ENCODE peak calls at places on chromosome 5, in nine cellular contexts. One of them, this sample, is unnamed.

GRCh38 chr5:178388381-178389030 is 155.9 kb upstream of the PHYKPL start:
- DNase-seq in esophagus squamous epithelium: no peak
- DNase-seq in prostate gland: no peak
- DNase-seq in GM12891: no peak
- DNase-seq in transverse colon: peak
- DNase-seq in body of pancreas: peak
- DNase-seq in A549: no peak
- DNase-seq in IMR-90: peak
- DNase-seq in ovary: peak
- DNase-seq in this sample: no peak

GRCh38 chr5:159883522-159883950 is 32.7 kb upstream of the ADRA1B start:
- DNase-seq in ovary: no peak
- DNase-seq in esophagus squamous epithelium: no peak
- DNase-seq in body of pancreas: no peak
- DNase-seq in IMR-90: peak
- DNase-seq in prostate gland: no peak
- DNase-seq in transverse colon: no peak
- DNase-seq in A549: no peak
- DNase-seq in GM12891: no peak
- DNase-seq in this sample: no peak

GRCh38 chr5:131270809-131271208 is 7.0 kb downstream of the CDC42SE2 start:
- DNase-seq in transverse colon: no peak
- DNase-seq in prostate gland: no peak
- DNase-seq in IMR-90: peak
- DNase-seq in ovary: no peak
- DNase-seq in GM12891: no peak
- DNase-seq in A549: no peak
- DNase-seq in esophagus squamous epithelium: no peak
- DNase-seq in body of pancreas: no peak
- DNase-seq in this sample: no peak

GRCh38 chr5:59491944-59492343 is 401.6 kb downstream of the PDE4D start:
- DNase-seq in body of pancreas: no peak
- DNase-seq in transverse colon: no peak
- DNase-seq in A549: no peak
- DNase-seq in prostate gland: no peak
- DNase-seq in IMR-90: no peak
- DNase-seq in ovary: no peak
- DNase-seq in GM12891: no peak
- DNase-seq in esophagus squamous epithelium: no peak
- DNase-seq in this sample: no peak

GRCh38 chr5:105812356-105812755 is 1858.4 kb downstream of the EFNA5 start:
- DNase-seq in prostate gland: no peak
- DNase-seq in transverse colon: no peak
- DNase-seq in body of pancreas: no peak
- DNase-seq in IMR-90: peak
- DNase-seq in esophagus squamous epithelium: no peak
- DNase-seq in GM12891: no peak
- DNase-seq in ovary: no peak
- DNase-seq in A549: no peak
- DNase-seq in this sample: no peak

GRCh38 chr5:38022621-38023020 is 182.8 kb upstream of the GDNF start:
- DNase-seq in GM12891: no peak
- DNase-seq in IMR-90: no peak
- DNase-seq in esophagus squamous epithelium: no peak
- DNase-seq in transverse colon: no peak
- DNase-seq in ovary: no peak
- DNase-seq in A549: no peak
- DNase-seq in body of pancreas: no peak
- DNase-seq in prostate gland: no peak
- DNase-seq in this sample: no peak

GRCh38 chr5:40442346-40442745 is 237.4 kb upstream of the PTGER4 start:
- DNase-seq in esophagus squamous epithelium: no peak
- DNase-seq in body of pancreas: no peak
- DNase-seq in transverse colon: no peak
- DNase-seq in A549: no peak
- DNase-seq in ovary: no peak
- DNase-seq in prostate gland: no peak
- DNase-seq in GM12891: no peak
- DNase-seq in IMR-90: peak
- DNase-seq in this sample: no peak

GRCh38 chr5:74642543-74642863 is 2.0 kb upstream of the ENC1 start:
- DNase-seq in A549: no peak
- DNase-seq in esophagus squamous epithelium: no peak
- DNase-seq in ovary: no peak
- DNase-seq in body of pancreas: no peak
- DNase-seq in prostate gland: no peak
- DNase-seq in IMR-90: no peak
- DNase-seq in transverse colon: no peak
- DNase-seq in GM12891: no peak
- DNase-seq in this sample: no peak

GRCh38 chr5:144703776-144704175 is 533.1 kb downstream of the KCTD16 start:
- DNase-seq in IMR-90: no peak
- DNase-seq in body of pancreas: no peak
- DNase-seq in A549: no peak
- DNase-seq in ovary: no peak
- DNase-seq in transverse colon: no peak
- DNase-seq in esophagus squamous epithelium: no peak
- DNase-seq in GM12891: no peak
- DNase-seq in prostate gland: no peak
- DNase-seq in this sample: no peak

GRCh38 chr5:144691936-144692335 is 521.3 kb downstream of the KCTD16 start:
- DNase-seq in GM12891: no peak
- DNase-seq in ovary: no peak
- DNase-seq in A549: no peak
- DNase-seq in IMR-90: peak
- DNase-seq in esophagus squamous epithelium: no peak
- DNase-seq in transverse colon: no peak
- DNase-seq in prostate gland: no peak
- DNase-seq in body of pancreas: no peak
- DNase-seq in this sample: no peak

GRCh38 chr5:144698454-144698853 is 527.8 kb downstream of the KCTD16 start:
- DNase-seq in GM12891: no peak
- DNase-seq in body of pancreas: no peak
- DNase-seq in IMR-90: peak
- DNase-seq in transverse colon: no peak
- DNase-seq in A549: no peak
- DNase-seq in ovary: no peak
- DNase-seq in esophagus squamous epithelium: no peak
- DNase-seq in prostate gland: no peak
- DNase-seq in this sample: no peak

DNA sequence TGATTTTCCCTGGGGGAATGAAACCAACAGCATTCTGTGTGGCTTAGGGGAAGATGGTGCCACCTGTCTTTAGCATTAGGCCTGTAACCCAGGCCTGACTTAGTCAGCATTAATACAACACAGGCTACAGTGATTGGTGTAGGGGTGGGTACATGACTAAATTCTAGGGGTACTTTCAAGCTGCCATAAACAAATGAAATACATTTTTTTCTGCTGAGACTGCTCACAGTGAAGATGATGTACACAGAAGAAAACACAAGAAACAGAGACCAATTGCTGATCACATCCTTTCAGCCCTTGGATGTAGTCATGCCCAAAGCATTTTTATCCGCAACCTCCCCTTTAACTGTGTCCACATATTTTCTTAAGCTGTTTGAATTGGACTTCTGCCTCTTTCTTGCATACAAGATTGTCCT is 527.2 kb downstream of the KCTD16 start:
- DNase-seq in body of pancreas: no peak
- DNase-seq in GM12891: no peak
- DNase-seq in ovary: no peak
- DNase-seq in IMR-90: peak
- DNase-seq in transverse colon: no peak
- DNase-seq in A549: peak
- DNase-seq in prostate gland: no peak
- DNase-seq in esophagus squamous epithelium: no peak
- DNase-seq in this sample: no peak
- TF ChIP-seq POLR2A in body of pancreas: no peak
- TF ChIP-seq POLR2A in GM12891: no peak
- TF ChIP-seq POLR2A in ovary: no peak
- TF ChIP-seq POLR2A in IMR-90: no peak
- TF ChIP-seq POLR2A in transverse colon: no peak
- TF ChIP-seq POLR2A in A549: no peak
- TF ChIP-seq POLR2A in prostate gland: no peak
- TF ChIP-seq POLR2A in esophagus squamous epithelium: no peak
- TF ChIP-seq POLR2A in this sample: no peak

GRCh38 chr5:173792781-173793547 is 95.2 kb upstream of the CPEB4 start:
- DNase-seq in ovary: no peak
- DNase-seq in transverse colon: no peak
- DNase-seq in IMR-90: no peak
- DNase-seq in esophagus squamous epithelium: no peak
- DNase-seq in body of pancreas: no peak
- DNase-seq in prostate gland: no peak
- DNase-seq in A549: no peak
- DNase-seq in GM12891: no peak
- DNase-seq in this sample: no peak

GRCh38 chr5:173794901-173795416 is 93.2 kb upstream of the CPEB4 start:
- DNase-seq in esophagus squamous epithelium: no peak
- DNase-seq in IMR-90: no peak
- DNase-seq in A549: no peak
- DNase-seq in transverse colon: peak
- DNase-seq in prostate gland: no peak
- DNase-seq in ovary: no peak
- DNase-seq in body of pancreas: no peak
- DNase-seq in GM12891: no peak
- DNase-seq in this sample: no peak

GRCh38 chr5:173795601-173796000 is 92.5 kb upstream of the CPEB4 start:
- DNase-seq in A549: no peak
- DNase-seq in GM12891: no peak
- DNase-seq in body of pancreas: no peak
- DNase-seq in esophagus squamous epithelium: no peak
- DNase-seq in ovary: no peak
- DNase-seq in IMR-90: no peak
- DNase-seq in transverse colon: peak
- DNase-seq in prostate gland: no peak
- DNase-seq in this sample: no peak

GRCh38 chr5:173791878-173792277 is 96.3 kb upstream of the CPEB4 start:
- DNase-seq in A549: no peak
- DNase-seq in IMR-90: no peak
- DNase-seq in prostate gland: no peak
- DNase-seq in body of pancreas: no peak
- DNase-seq in GM12891: no peak
- DNase-seq in transverse colon: no peak
- DNase-seq in ovary: no peak
- DNase-seq in esophagus squamous epithelium: no peak
- DNase-seq in this sample: no peak

GRCh38 chr5:173793677-173794570 is 94.2 kb upstream of the CPEB4 start:
- DNase-seq in prostate gland: no peak
- DNase-seq in ovary: no peak
- DNase-seq in GM12891: no peak
- DNase-seq in A549: no peak
- DNase-seq in esophagus squamous epithelium: no peak
- DNase-seq in body of pancreas: no peak
- DNase-seq in transverse colon: peak
- DNase-seq in IMR-90: no peak
- DNase-seq in this sample: no peak
- TF ChIP-seq POLR2A in prostate gland: no peak
- TF ChIP-seq POLR2A in ovary: no peak
- TF ChIP-seq POLR2A in GM12891: no peak
- TF ChIP-seq POLR2A in A549: no peak
- TF ChIP-seq POLR2A in esophagus squamous epithelium: no peak
- TF ChIP-seq POLR2A in body of pancreas: no peak
- TF ChIP-seq POLR2A in transverse colon: peak
- TF ChIP-seq POLR2A in IMR-90: no peak
- TF ChIP-seq POLR2A in this sample: no peak

GRCh38 chr5:39369123-39369815 is 5.0 kb upstream of the C9 start:
- DNase-seq in esophagus squamous epithelium: no peak
- DNase-seq in transverse colon: no peak
- DNase-seq in GM12891: no peak
- DNase-seq in ovary: no peak
- DNase-seq in body of pancreas: no peak
- DNase-seq in prostate gland: no peak
- DNase-seq in IMR-90: no peak
- DNase-seq in A549: no peak
- DNase-seq in this sample: no peak

GRCh38 chr5:39371367-39371635 is 7.0 kb upstream of the C9 start:
- DNase-seq in GM12891: no peak
- DNase-seq in IMR-90: no peak
- DNase-seq in A549: no peak
- DNase-seq in ovary: no peak
- DNase-seq in body of pancreas: no peak
- DNase-seq in transverse colon: no peak
- DNase-seq in esophagus squamous epithelium: no peak
- DNase-seq in prostate gland: no peak
- DNase-seq in this sample: no peak

GRCh38 chr5:39367711-39368110 is 3.4 kb upstream of the C9 start:
- DNase-seq in prostate gland: no peak
- DNase-seq in A549: no peak
- DNase-seq in ovary: no peak
- DNase-seq in esophagus squamous epithelium: no peak
- DNase-seq in transverse colon: no peak
- DNase-seq in body of pancreas: no peak
- DNase-seq in IMR-90: no peak
- DNase-seq in GM12891: no peak
- DNase-seq in this sample: no peak

GRCh38 chr5:39373797-39374196 is 9.5 kb upstream of the C9 start:
- DNase-seq in prostate gland: no peak
- DNase-seq in transverse colon: no peak
- DNase-seq in ovary: no peak
- DNase-seq in IMR-90: no peak
- DNase-seq in body of pancreas: no peak
- DNase-seq in GM12891: no peak
- DNase-seq in esophagus squamous epithelium: no peak
- DNase-seq in A549: no peak
- DNase-seq in this sample: no peak

DNA sequence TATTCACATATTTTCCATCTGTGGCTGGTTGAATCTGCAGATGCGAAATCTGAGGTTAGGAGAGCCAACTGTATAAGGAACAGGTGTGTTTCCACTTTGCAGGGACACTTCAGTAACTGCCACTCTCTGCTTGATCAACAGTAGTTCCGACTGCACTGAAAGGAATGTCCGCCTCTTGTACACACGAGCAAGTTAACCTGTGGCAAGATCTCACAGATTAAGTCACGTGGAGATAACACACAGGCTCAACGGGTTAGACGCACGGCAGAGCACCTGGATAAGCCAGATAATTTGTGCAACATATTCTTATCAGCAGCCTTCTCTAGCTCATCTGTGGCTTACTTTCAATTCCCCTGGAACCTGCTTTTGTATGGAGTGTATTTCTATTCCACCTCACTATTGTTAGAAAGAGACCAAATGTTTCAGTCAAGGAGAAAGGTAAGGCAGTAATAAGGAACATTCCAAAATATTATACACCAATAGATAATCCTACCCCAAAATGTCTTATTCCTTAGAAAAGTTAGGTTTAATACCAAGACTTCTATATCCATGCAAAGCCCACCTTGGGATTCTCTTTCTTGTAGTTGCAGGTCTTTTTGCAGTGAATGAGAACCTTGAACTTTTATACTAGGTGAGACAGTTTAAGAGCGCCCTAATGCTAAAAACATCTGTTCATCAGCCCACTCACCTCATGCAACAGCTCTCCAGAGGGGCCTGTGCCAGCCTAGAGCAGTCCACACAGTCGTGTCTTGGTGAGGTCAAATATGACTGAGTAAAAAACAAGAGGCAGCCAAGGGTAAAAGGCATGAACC is 6.5 kb upstream of the C9 start:
- DNase-seq in ovary: no peak
- DNase-seq in transverse colon: peak
- DNase-seq in IMR-90: no peak
- DNase-seq in A549: no peak
- DNase-seq in GM12891: no peak
- DNase-seq in prostate gland: peak
- DNase-seq in body of pancreas: peak
- DNase-seq in esophagus squamous epithelium: no peak
- DNase-seq in this sample: peak
- TF ChIP-seq POLR2A in ovary: no peak
- TF ChIP-seq POLR2A in transverse colon: no peak
- TF ChIP-seq POLR2A in IMR-90: no peak
- TF ChIP-seq POLR2A in A549: no peak
- TF ChIP-seq POLR2A in GM12891: no peak
- TF ChIP-seq POLR2A in prostate gland: no peak
- TF ChIP-seq POLR2A in body of pancreas: no peak
- TF ChIP-seq POLR2A in esophagus squamous epithelium: no peak
- TF ChIP-seq POLR2A in this sample: no peak

GRCh38 chr5:96662725-96663513 is 743 bp downstream of the CAST start:
- DNase-seq in prostate gland: peak
- DNase-seq in body of pancreas: peak
- DNase-seq in A549: peak
- DNase-seq in GM12891: peak
- DNase-seq in ovary: peak
- DNase-seq in transverse colon: peak
- DNase-seq in esophagus squamous epithelium: peak
- DNase-seq in IMR-90: peak
- DNase-seq in this sample: peak
- TF ChIP-seq POLR2A in prostate gland: peak
- TF ChIP-seq POLR2A in body of pancreas: peak
- TF ChIP-seq POLR2A in A549: peak
- TF ChIP-seq POLR2A in GM12891: no peak
- TF ChIP-seq POLR2A in ovary: peak
- TF ChIP-seq POLR2A in transverse colon: peak
- TF ChIP-seq POLR2A in esophagus squamous epithelium: peak
- TF ChIP-seq POLR2A in IMR-90: peak
- TF ChIP-seq POLR2A in this sample: no peak